ENCODE peak calls at places on chromosomes 5 and 9, in ten cellular contexts. L is tibial nerve; W is kidney; F is CD8-positive, alpha-beta T cell; Z is A549; A is lower lobe of right lung; G is cardiac muscle cell; U is colonic mucosa; C is HCT116; N is brain microvascular endothelial cell. B is an unnamed sample.

GRCh38 chr5:133460172-133460758 is 152.1 kb downstream of the FSTL4 start:
- DNase-seq in G (peak; percentile 15), L (no peak), Z (peak; percentile 66), C (peak; percentile 19), N (no peak), A (no peak), U (no peak), W (no peak), F (no peak), B (no peak)

GRCh38 chr9:115681599-115681998 is 472.0 kb upstream of the PAPPA start:
- DNase-seq in W (no peak), N (no peak), A (no peak), U (no peak), Z (no peak), L (no peak), G (no peak), C (no peak), F (no peak), B (no peak)

GRCh38 chr5:72871358-72872024 is 55.0 kb downstream of the TNPO1 start:
- DNase-seq in L (no peak), C (no peak), W (no peak), U (no peak), F (no peak), N (no peak), G (no peak), Z (no peak), A (no peak), B (no peak)

GRCh38 chr5:53001541-53001940 is 12.4 kb downstream of the ITGA2 start:
- DNase-seq in L (no peak), U (no peak), A (no peak), N (no peak), G (no peak), C (no peak), F (no peak), W (no peak), Z (no peak), B (no peak)

GRCh38 chr9:4365055-4365454 is 65.2 kb upstream of the GLIS3 start:
- DNase-seq in L (no peak), F (no peak), A (no peak), C (no peak), U (no peak), G (no peak), Z (no peak), N (no peak), W (no peak), B (no peak)

GRCh38 chr5:96243203-96243602 is 189.8 kb downstream of the PCSK1 start:
- DNase-seq in G (no peak), N (no peak), C (no peak), W (no peak), L (no peak), Z (no peak), F (no peak), U (no peak), A (no peak), B (no peak)

GRCh38 chr5:93600409-93601052 is 17.5 kb downstream of the NR2F1 start:
- DNase-seq in G (no peak), Z (no peak), C (no peak), L (no peak), W (no peak), U (no peak), F (no peak), A (no peak), N (no peak), B (no peak)

GRCh38 chr9:110257097-110257955 is 1.0 kb upstream of the TXN start:
- DNase-seq in N (no peak), G (peak; percentile 30), C (no peak), A (no peak), U (peak; percentile 54), F (no peak), L (peak; percentile 8), Z (no peak), W (no peak), B (no peak)

GRCh38 chr9:115341401-115341800 is 223.4 kb upstream of the TNC start:
- DNase-seq in C (no peak), A (no peak), F (no peak), W (no peak), N (no peak), Z (no peak), U (no peak), G (no peak), L (peak; percentile 55), B (no peak)

GRCh38 chr9:17394868-17395488 is 183.9 kb upstream of the SH3GL2 start:
- DNase-seq in F (no peak), W (no peak), U (no peak), C (no peak), A (no peak), N (no peak), L (no peak), Z (no peak), G (no peak), B (no peak)

GRCh38 chr5:15554542-15554941 is 54.6 kb downstream of the FBXL7 start:
- DNase-seq in W (no peak), G (no peak), N (no peak), C (no peak), L (no peak), Z (no peak), F (no peak), A (no peak), U (no peak), B (no peak)

GRCh38 chr5:122673343-122673742 is 101.5 kb upstream of the SNX2 start:
- DNase-seq in L (peak; percentile 47), N (peak; percentile 32), Z (no peak), C (no peak), G (peak; percentile 80), U (no peak), F (no peak), W (no peak), A (no peak), B (no peak)

GRCh38 chr9:89295400-89295799 is 15.6 kb upstream of the CKS2 start:
- DNase-seq in F (no peak), W (no peak), L (no peak), C (no peak), G (peak; percentile 48), Z (no peak), A (no peak), U (no peak), N (no peak), B (no peak)

GRCh38 chr9:83362341-83362995 is 175.7 kb downstream of the FRMD3 start:
- DNase-seq in G (no peak), F (no peak), U (no peak), Z (no peak), C (no peak), N (no peak), L (no peak), A (no peak), W (no peak), B (no peak)

GRCh38 chr9:68808481-68808880 is 103.4 kb downstream of the PIP5K1B start:
- DNase-seq in U (no peak), Z (no peak), G (no peak), W (no peak), N (no peak), A (no peak), C (no peak), F (no peak), L (no peak), B (no peak)

GRCh38 chr5:40616791-40617190 is 62.9 kb upstream of the PTGER4 start:
- DNase-seq in W (no peak), C (no peak), U (no peak), N (no peak), Z (no peak), A (no peak), F (no peak), G (no peak), L (no peak), B (no peak)
- H3K4me3 ChIP-seq in W (no peak overlapping the region), C (no peak overlapping the region), U (no peak overlapping the region), N (no peak overlapping the region), Z (no peak overlapping the region), A (no peak overlapping the region), F (no peak overlapping the region), G (no peak overlapping the region), L (no peak overlapping the region), B (no peak overlapping the region)

GRCh38 chr5:6819521-6819920 is 106.3 kb downstream of the TENT4A start:
- DNase-seq in C (no peak), N (no peak), L (no peak), F (no peak), U (no peak), W (no peak), G (no peak), Z (no peak), A (no peak), B (no peak)
- TF ChIP-seq CTCF in C (no peak), N (no peak), L (no peak), F (no peak), U (no peak), W (no peak), G (no peak), Z (no peak), A (no peak), B (no peak)

DNA sequence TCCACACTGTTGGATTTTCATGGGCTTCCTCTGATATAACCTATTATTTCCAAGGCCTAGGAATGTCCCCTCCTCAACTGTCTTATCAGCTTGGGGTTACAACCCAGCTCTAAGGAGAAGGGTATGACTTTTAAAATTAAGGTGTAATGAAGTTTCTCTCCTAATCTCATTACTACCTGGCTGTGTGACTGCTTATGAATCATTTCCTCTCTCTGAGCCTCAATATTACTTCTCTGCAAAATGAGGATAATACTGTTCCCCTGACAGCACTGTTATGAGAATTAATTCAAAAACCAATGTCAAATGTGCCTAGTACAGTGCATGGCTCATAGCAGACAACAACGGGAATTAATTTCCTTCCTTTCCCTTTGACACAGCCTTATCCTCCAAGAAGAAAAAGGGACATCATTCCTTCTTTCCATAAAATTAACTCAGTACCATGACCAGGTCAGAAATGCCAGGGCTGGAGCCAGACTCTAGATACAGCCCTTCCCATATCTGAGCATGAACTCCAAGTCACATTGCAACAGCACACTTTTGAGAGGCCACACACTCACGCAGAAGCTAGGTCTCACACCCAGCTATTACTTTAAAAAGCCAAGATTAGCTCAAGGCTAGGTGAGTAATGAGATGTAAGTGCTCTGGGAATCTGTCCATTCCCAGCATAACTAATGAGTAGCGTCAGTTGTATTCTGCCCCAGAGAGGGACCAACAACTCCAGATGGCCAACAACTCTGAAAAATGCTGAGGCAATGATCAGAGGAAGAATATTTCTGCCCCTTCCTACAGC is 118.7 kb downstream of the NR6A1 start:
- DNase-seq in Z (peak; percentile 48), A (no peak), U (no peak), C (no peak), N (peak; percentile 44), W (no peak), G (peak; percentile 67), L (no peak), F (no peak), B (peak; percentile 44)
- H3K4me3 ChIP-seq in Z (no peak overlapping the region), A (no peak overlapping the region), U (no peak overlapping the region), C (no peak overlapping the region), N (no peak overlapping the region), W (no peak overlapping the region), G (no peak overlapping the region), L (no peak overlapping the region), F (no peak overlapping the region), B (no peak overlapping the region)

DNA sequence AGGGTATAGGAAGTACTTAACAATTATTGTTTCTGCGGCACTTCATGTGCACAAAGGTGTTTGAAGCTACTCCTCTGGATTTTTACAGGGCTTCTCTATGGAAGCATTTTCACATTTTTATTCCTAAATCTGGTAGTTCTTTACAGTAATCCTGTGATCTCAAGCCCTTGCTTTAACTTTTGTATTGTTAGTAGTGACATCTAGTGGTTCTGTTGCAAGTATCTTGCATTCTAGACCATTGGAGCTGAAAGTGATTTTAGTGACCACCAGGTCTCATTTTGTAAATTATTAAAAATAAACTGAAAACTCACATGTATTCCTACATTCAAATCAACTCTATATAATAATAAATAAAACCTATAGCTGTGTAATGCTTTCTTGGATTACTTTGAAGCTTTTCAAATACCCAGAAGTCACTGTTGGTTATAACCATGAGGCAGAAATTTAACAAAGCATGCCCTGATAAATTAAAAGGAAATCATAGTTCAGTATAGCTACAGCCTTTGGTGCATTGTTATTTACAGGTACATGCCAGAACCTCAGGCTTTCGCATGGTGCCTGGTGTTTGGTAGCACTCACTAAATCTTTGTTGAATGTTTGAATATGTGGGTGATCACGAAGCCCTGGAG is 18.9 kb downstream of the RPS23 start:
- DNase-seq in G (peak; percentile 59), U (no peak), N (peak; percentile 11), Z (peak; percentile 14), A (no peak), L (no peak), C (peak; percentile 18), W (no peak), F (no peak), B (peak; percentile 11)
- TF ChIP-seq CTCF in G (peak; percentile 61), U (no peak), N (peak; percentile 38), Z (peak; percentile 68), A (peak; percentile 32), L (no peak), C (peak; percentile 47), W (peak; percentile 24), F (no peak), B (peak; percentile 67)

B was measured in AG04450.